ENCODE peak calls at places on chromosome 14, in eight cellular contexts. One of them, this sample, is unnamed.

GRCh38 chr14:79802096-79802495 is 409.2 kb downstream of the DIO2 start:
- DNase-seq in sciatic nerve: no peak
- DNase-seq in heart left ventricle: no peak
- DNase-seq in osteocyte: no peak
- DNase-seq in pancreas: no peak
- DNase-seq in adipocyte: no peak
- DNase-seq in cardiac muscle cell: no peak
- DNase-seq in HTR-8/SVneo: no peak
- DNase-seq in this sample: no peak

GRCh38 chr14:99684356-99684952 is 356 bp downstream of the CYP46A1 start:
- DNase-seq in sciatic nerve: no peak
- DNase-seq in heart left ventricle: no peak
- DNase-seq in osteocyte: no peak
- DNase-seq in pancreas: no peak
- DNase-seq in adipocyte: peak; percentile 50
- DNase-seq in cardiac muscle cell: no peak
- DNase-seq in HTR-8/SVneo: no peak
- DNase-seq in this sample: no peak

GRCh38 chr14:105273062-105273461 is 24.7 kb downstream of the BTBD6 start:
- DNase-seq in sciatic nerve: no peak
- DNase-seq in heart left ventricle: no peak
- DNase-seq in osteocyte: no peak
- DNase-seq in pancreas: no peak
- DNase-seq in adipocyte: no peak
- DNase-seq in cardiac muscle cell: no peak
- DNase-seq in HTR-8/SVneo: no peak
- DNase-seq in this sample: no peak

GRCh38 chr14:102605026-102605425 is 12.6 kb downstream of the RCOR1 start:
- DNase-seq in sciatic nerve: no peak
- DNase-seq in heart left ventricle: no peak
- DNase-seq in osteocyte: no peak
- DNase-seq in pancreas: no peak
- DNase-seq in adipocyte: peak; percentile 74
- DNase-seq in cardiac muscle cell: no peak
- DNase-seq in HTR-8/SVneo: no peak
- DNase-seq in this sample: no peak

GRCh38 chr14:21090940-21091663 is 7.4 kb downstream of the ZNF219 start:
- DNase-seq in sciatic nerve: no peak
- DNase-seq in heart left ventricle: no peak
- DNase-seq in osteocyte: no peak
- DNase-seq in pancreas: peak; percentile 54
- DNase-seq in adipocyte: no peak
- DNase-seq in cardiac muscle cell: no peak
- DNase-seq in HTR-8/SVneo: no peak
- DNase-seq in this sample: no peak

GRCh38 chr14:68841030-68841809 is 48.4 kb upstream of the ZFP36L1 start:
- DNase-seq in sciatic nerve: no peak
- DNase-seq in heart left ventricle: no peak
- DNase-seq in osteocyte: no peak
- DNase-seq in pancreas: no peak
- DNase-seq in adipocyte: no peak
- DNase-seq in cardiac muscle cell: no peak
- DNase-seq in HTR-8/SVneo: no peak
- DNase-seq in this sample: no peak

GRCh38 chr14:59483360-59483759 is 848 bp downstream of the L3HYPDH start:
- DNase-seq in sciatic nerve: no peak
- DNase-seq in heart left ventricle: no peak
- DNase-seq in osteocyte: no peak
- DNase-seq in pancreas: no peak
- DNase-seq in adipocyte: peak; percentile 66
- DNase-seq in cardiac muscle cell: no peak
- DNase-seq in HTR-8/SVneo: peak; percentile 45
- DNase-seq in this sample: peak; percentile 19

GRCh38 chr14:26394114-26394855 is 203.5 kb downstream of the NOVA1 start:
- DNase-seq in sciatic nerve: no peak
- DNase-seq in heart left ventricle: no peak
- DNase-seq in osteocyte: no peak
- DNase-seq in pancreas: no peak
- DNase-seq in adipocyte: peak; percentile 83
- DNase-seq in cardiac muscle cell: peak; percentile 50
- DNase-seq in HTR-8/SVneo: peak; percentile 53
- DNase-seq in this sample: no peak

GRCh38 chr14:95889236-95889979 is 12.8 kb downstream of the TUNAR start:
- DNase-seq in sciatic nerve: no peak
- DNase-seq in heart left ventricle: no peak
- DNase-seq in osteocyte: no peak
- DNase-seq in pancreas: no peak
- DNase-seq in adipocyte: no peak
- DNase-seq in cardiac muscle cell: no peak
- DNase-seq in HTR-8/SVneo: no peak
- DNase-seq in this sample: no peak